ENCODE peak calls at places on chromosomes 3 and 15, in ten cellular contexts. A, O, Z, K, R, E, B, N, I and M are unnamed samples.

GRCh38 chr15:75493732-75494131 is 42.2 kb upstream of the SIN3A start:
- DNase-seq in A (no peak), O (no peak), Z (no peak), K (no peak), R (no peak), E (no peak), B (no peak), N (no peak), I (no peak), M (no peak)

GRCh38 chr15:36479200-36479896 is 100.1 kb upstream of the CDIN1 start:
- DNase-seq in A (peak), O (no peak), Z (no peak), K (no peak), R (no peak), E (no peak), B (no peak), N (no peak), I (no peak), M (no peak)

GRCh38 chr3:24128195-24129005 is 183.3 kb downstream of the NR1D2 start:
- DNase-seq in A (no peak), O (no peak), Z (no peak), K (no peak), R (no peak), E (no peak), B (no peak), N (no peak), I (no peak), M (no peak)

GRCh38 chr3:68403741-68404140 is 528.6 kb downstream of the TAFA4 start:
- DNase-seq in A (peak), O (no peak), Z (no peak), K (no peak), R (no peak), E (no peak), B (no peak), N (no peak), I (no peak), M (no peak)

GRCh38 chr15:55991841-55992768 is 1.3 kb downstream of the NEDD4 start:
- DNase-seq in A (no peak), O (no peak), Z (no peak), K (no peak), R (no peak), E (no peak), B (no peak), N (no peak), I (no peak), M (no peak)

GRCh38 chr3:197421021-197421420 is 122.6 kb upstream of the DLG1 start:
- DNase-seq in A (no peak), O (no peak), Z (no peak), K (no peak), R (no peak), E (no peak), B (no peak), N (no peak), I (peak), M (no peak)

GRCh38 chr3:39497753-39498152 is 30.3 kb downstream of the MOBP start:
- DNase-seq in A (no peak), O (no peak), Z (no peak), K (no peak), R (no peak), E (no peak), B (no peak), N (no peak), I (no peak), M (no peak)

GRCh38 chr3:10462641-10463040 is 42.7 kb downstream of the ATP2B2 start:
- DNase-seq in A (no peak), O (no peak), Z (no peak), K (no peak), R (no peak), E (no peak), B (no peak), N (no peak), I (no peak), M (no peak)

GRCh38 chr3:9945358-9945757 is 6.8 kb downstream of the PRRT3 start:
- DNase-seq in A (no peak), O (no peak), Z (no peak), K (no peak), R (no peak), E (no peak), B (no peak), N (no peak), I (no peak), M (no peak)

GRCh38 chr3:174253221-174253620 is 605.9 kb upstream of the NAALADL2 start:
- DNase-seq in A (no peak), O (no peak), Z (no peak), K (no peak), R (no peak), E (no peak), B (no peak), N (no peak), I (no peak), M (peak)

GRCh38 chr15:56821721-56822425 is 88.6 kb upstream of the ZNF280D start:
- DNase-seq in A (peak), O (no peak), Z (peak), K (peak), R (peak), E (peak), B (peak), N (no peak), I (no peak), M (no peak)

GRCh38 chr15:101128191-101128590 is 123.7 kb downstream of the CHSY1 start:
- DNase-seq in A (peak), O (no peak), Z (no peak), K (no peak), R (no peak), E (peak), B (no peak), N (no peak), I (no peak), M (peak)

GRCh38 chr3:185272051-185272450 is 18.2 kb upstream of the EHHADH start:
- DNase-seq in A (no peak), O (no peak), Z (no peak), K (no peak), R (no peak), E (no peak), B (no peak), N (no peak), I (no peak), M (no peak)

GRCh38 chr3:85394424-85394823 is 435.6 kb downstream of the CADM2 start:
- DNase-seq in A (no peak), O (no peak), Z (no peak), K (no peak), R (no peak), E (no peak), B (no peak), N (no peak), I (no peak), M (no peak)

GRCh38 chr3:134672571-134672970 is 21.7 kb upstream of the KY start:
- DNase-seq in A (no peak), O (no peak), Z (no peak), K (no peak), R (no peak), E (no peak), B (no peak), N (no peak), I (no peak), M (no peak)

GRCh38 chr15:47820047-47820779 is 102.9 kb downstream of the SEMA6D start:
- DNase-seq in A (no peak), O (no peak), Z (no peak), K (no peak), R (no peak), E (no peak), B (no peak), N (no peak), I (no peak), M (no peak)

GRCh38 chr15:101483476-101483875 is 6.0 kb downstream of the PCSK6 start:
- DNase-seq in A (no peak), O (no peak), Z (no peak), K (no peak), R (no peak), E (no peak), B (no peak), N (no peak), I (no peak), M (no peak)

GRCh38 chr15:41877631-41878354 is 16.1 kb downstream of the SPTBN5 start:
- DNase-seq in A (peak), O (no peak), Z (no peak), K (no peak), R (no peak), E (peak), B (no peak), N (no peak), I (peak), M (no peak)

GRCh38 chr3:114498779-114499370 is 205.0 kb downstream of the TIGIT start:
- DNase-seq in A (no peak), O (no peak), Z (no peak), K (no peak), R (no peak), E (no peak), B (no peak), N (no peak), I (no peak), M (no peak)

GRCh38 chr3:184620799-184621119 is 59.2 kb downstream of the EPHB3 start:
- DNase-seq in A (no peak), O (no peak), Z (no peak), K (no peak), R (no peak), E (no peak), B (no peak), N (no peak), I (no peak), M (no peak)

GRCh38 chr3:129936757-129937156 is 37.8 kb upstream of the TRH start:
- DNase-seq in A (peak), O (no peak), Z (peak), K (no peak), R (peak), E (peak), B (peak), N (no peak), I (no peak), M (no peak)

GRCh38 chr3:194586839-194587238 is 46.4 kb downstream of the TMEM44 start:
- DNase-seq in A (no peak), O (no peak), Z (no peak), K (no peak), R (no peak), E (no peak), B (no peak), N (no peak), I (no peak), M (no peak)

GRCh38 chr3:29324180-29324651 is 43.3 kb downstream of the RBMS3 start:
- DNase-seq in A (no peak), O (no peak), Z (peak), K (no peak), R (no peak), E (peak), B (peak), N (peak), I (no peak), M (no peak)

GRCh38 chr15:82135645-82136044 is 89.8 kb upstream of the MEX3B start:
- DNase-seq in A (no peak), O (no peak), Z (no peak), K (no peak), R (no peak), E (no peak), B (no peak), N (no peak), I (no peak), M (no peak)

GRCh38 chr3:152556731-152557254 is 278.1 kb upstream of the P2RY1 start:
- DNase-seq in A (no peak), O (no peak), Z (no peak), K (no peak), R (no peak), E (no peak), B (no peak), N (peak), I (no peak), M (no peak)

GRCh38 chr15:69134841-69135240 is 25.6 kb upstream of the GLCE start:
- DNase-seq in A (no peak), O (no peak), Z (no peak), K (no peak), R (no peak), E (no peak), B (no peak), N (no peak), I (no peak), M (no peak)

GRCh38 chr3:189094539-189094938 is 77.2 kb upstream of the TPRG1 start:
- DNase-seq in A (no peak), O (no peak), Z (no peak), K (no peak), R (no peak), E (no peak), B (no peak), N (no peak), I (no peak), M (no peak)

GRCh38 chr15:82110144-82110543 is 64.3 kb upstream of the MEX3B start:
- DNase-seq in A (no peak), O (no peak), Z (no peak), K (no peak), R (no peak), E (no peak), B (no peak), N (no peak), I (no peak), M (no peak)

GRCh38 chr3:188338081-188338480 is 184.1 kb downstream of the LPP start:
- DNase-seq in A (no peak), O (no peak), Z (no peak), K (no peak), R (no peak), E (no peak), B (no peak), N (no peak), I (no peak), M (no peak)

GRCh38 chr3:126394179-126394976 is at the start of gene CFAP100:
- DNase-seq in A (peak), O (no peak), Z (peak), K (peak), R (no peak), E (peak), B (peak), N (no peak), I (peak), M (no peak)

GRCh38 chr3:159936541-159936940 is 52.1 kb upstream of the IL12A start:
- DNase-seq in A (no peak), O (no peak), Z (no peak), K (no peak), R (no peak), E (no peak), B (no peak), N (no peak), I (no peak), M (no peak)

GRCh38 chr3:52777127-52777958 is at the start of gene ITIH1:
- DNase-seq in A (no peak), O (no peak), Z (peak), K (no peak), R (no peak), E (peak), B (no peak), N (no peak), I (no peak), M (no peak)

GRCh38 chr3:161051856-161052255 is 53.3 kb downstream of the B3GALNT1 start:
- DNase-seq in A (no peak), O (no peak), Z (no peak), K (no peak), R (no peak), E (no peak), B (no peak), N (no peak), I (no peak), M (no peak)

GRCh38 chr3:50583897-50584296 is 14.6 kb downstream of the HEMK1 start:
- DNase-seq in A (no peak), O (no peak), Z (peak), K (no peak), R (no peak), E (no peak), B (no peak), N (no peak), I (peak), M (no peak)
- TF ChIP-seq POLR2AphosphoS5 in A (no peak), O (no peak), Z (peak), K (no peak), R (no peak), E (peak), B (no peak), N (no peak), I (peak), M (no peak)

DNA sequence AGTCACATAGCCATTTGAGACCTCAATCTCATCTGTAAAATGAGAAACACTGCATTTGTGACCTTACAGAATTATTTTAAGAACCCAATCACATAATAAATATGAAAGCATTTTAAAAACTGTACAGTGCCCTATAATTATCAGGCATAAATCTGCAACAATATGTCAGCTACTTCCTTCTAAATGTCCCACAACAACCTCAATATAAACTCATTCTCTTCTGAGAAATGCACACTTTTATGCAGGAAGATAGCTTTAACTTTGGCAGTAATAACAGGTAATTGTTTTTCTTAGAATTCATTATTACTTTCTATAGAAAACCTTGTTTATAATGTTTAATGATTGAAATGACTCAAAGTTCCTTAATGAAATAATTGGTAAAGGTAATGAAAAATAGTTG is 400.7 kb upstream of the AGTR1 start:
- DNase-seq in A (no peak), O (no peak), Z (no peak), K (no peak), R (no peak), E (no peak), B (no peak), N (no peak), I (no peak), M (no peak)
- TF ChIP-seq POLR2AphosphoS5 in A (no peak), O (no peak), Z (no peak), K (no peak), R (no peak), E (no peak), B (no peak), N (no peak), I (no peak), M (no peak)

GRCh38 chr3:66077973-66078372 is 39.3 kb upstream of the MAGI1 start:
- DNase-seq in A (no peak), O (no peak), Z (no peak), K (no peak), R (no peak), E (no peak), B (no peak), N (no peak), I (no peak), M (no peak)
- TF ChIP-seq POLR2AphosphoS5 in A (no peak), O (no peak), Z (no peak), K (no peak), R (no peak), E (no peak), B (no peak), N (no peak), I (no peak), M (no peak)

GRCh38 chr15:66588971-66589370 is 23.2 kb upstream of the LCTL start:
- DNase-seq in A (peak), O (no peak), Z (no peak), K (no peak), R (no peak), E (no peak), B (no peak), N (no peak), I (no peak), M (no peak)
- TF ChIP-seq POLR2AphosphoS5 in A (no peak), O (no peak), Z (no peak), K (no peak), R (no peak), E (no peak), B (no peak), N (no peak), I (no peak), M (no peak)

DNA sequence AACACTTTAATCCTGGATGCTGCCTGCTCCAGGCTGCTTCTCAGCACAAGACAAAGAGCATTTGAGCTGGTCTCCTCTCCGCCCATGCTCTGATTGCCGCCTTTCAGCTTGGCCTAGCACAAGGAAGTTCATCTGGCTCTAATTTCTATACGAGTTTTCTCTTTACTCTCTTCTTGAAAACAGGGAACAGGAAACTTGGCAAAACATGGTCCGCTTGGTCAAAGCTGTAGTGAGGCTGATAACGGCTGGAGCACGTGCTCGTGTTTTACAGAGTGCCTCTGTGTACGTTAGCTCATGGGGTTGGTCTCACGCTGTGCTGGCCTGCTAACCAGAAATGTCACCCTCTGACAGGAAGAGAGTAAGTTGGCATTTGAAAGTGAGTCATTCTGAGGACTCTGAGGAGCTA is 19.2 kb downstream of the RARRES1 start:
- DNase-seq in A (no peak), O (no peak), Z (no peak), K (no peak), R (peak), E (no peak), B (peak), N (no peak), I (no peak), M (no peak)
- TF ChIP-seq POLR2AphosphoS5 in A (no peak), O (no peak), Z (peak), K (no peak), R (no peak), E (no peak), B (no peak), N (no peak), I (no peak), M (no peak)

GRCh38 chr15:89492934-89493631 is 3.3 kb downstream of the RHCG start:
- DNase-seq in A (no peak), O (no peak), Z (peak), K (no peak), R (no peak), E (no peak), B (no peak), N (no peak), I (peak), M (no peak)

GRCh38 chr15:89492111-89492641 is 4.2 kb downstream of the RHCG start:
- DNase-seq in A (peak), O (no peak), Z (peak), K (peak), R (peak), E (no peak), B (no peak), N (no peak), I (no peak), M (no peak)

GRCh38 chr15:89490081-89490480 is 6.3 kb downstream of the RHCG start:
- DNase-seq in A (no peak), O (no peak), Z (no peak), K (no peak), R (no peak), E (no peak), B (no peak), N (no peak), I (no peak), M (no peak)

GRCh38 chr15:89489376-89489775 is 7.0 kb downstream of the RHCG start:
- DNase-seq in A (no peak), O (no peak), Z (no peak), K (no peak), R (no peak), E (no peak), B (no peak), N (no peak), I (no peak), M (no peak)

DNA sequence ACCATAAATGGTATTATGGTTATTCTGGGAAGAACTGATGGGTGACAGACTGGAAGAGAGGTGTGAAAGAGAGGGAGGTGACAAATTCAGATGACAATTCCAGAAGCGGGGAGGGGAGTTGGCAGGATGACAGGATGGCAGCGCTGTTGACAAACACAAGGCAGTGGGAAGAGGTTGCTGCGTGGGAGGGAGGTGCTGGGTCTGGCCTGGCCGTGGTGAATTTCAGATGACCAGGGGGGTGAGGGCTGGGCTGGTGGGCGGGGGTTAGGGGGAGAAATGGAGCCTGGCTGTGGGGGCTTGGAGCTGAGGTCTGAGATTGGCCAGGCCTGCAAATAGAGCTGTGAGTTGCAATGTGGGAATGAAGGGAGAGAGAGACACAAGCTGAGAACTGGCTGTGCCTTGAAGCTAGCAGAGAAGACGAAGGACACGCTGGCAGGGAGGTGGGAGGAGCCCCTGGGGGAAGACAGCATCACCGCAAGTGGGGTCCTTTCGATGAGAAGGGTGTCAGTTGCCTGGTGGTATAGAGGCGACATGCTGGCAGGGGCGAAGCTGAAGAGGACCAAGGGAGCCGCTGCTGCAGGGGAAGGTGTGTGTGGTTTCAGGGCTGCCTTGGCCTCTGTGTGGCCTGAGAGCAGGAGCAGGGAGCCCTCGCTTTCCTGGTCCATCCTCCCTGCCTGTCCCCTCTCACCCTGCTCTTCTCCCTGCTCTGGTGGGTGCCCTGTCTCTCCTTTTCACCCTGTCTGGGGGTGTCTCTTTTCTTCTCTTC is 5.7 kb downstream of the RHCG start:
- DNase-seq in A (no peak), O (no peak), Z (peak), K (no peak), R (no peak), E (no peak), B (no peak), N (no peak), I (no peak), M (no peak)
- TF ChIP-seq POLR2AphosphoS5 in A (no peak), O (no peak), Z (no peak), K (no peak), R (no peak), E (no peak), B (no peak), N (no peak), I (no peak), M (no peak)

GRCh38 chr3:72968280-72968679 is 28.3 kb upstream of the PPP4R2 start:
- DNase-seq in A (no peak), O (no peak), Z (no peak), K (no peak), R (no peak), E (no peak), B (no peak), N (no peak), I (no peak), M (no peak)
- TF ChIP-seq POLR2AphosphoS5 in A (no peak), O (no peak), Z (no peak), K (no peak), R (no peak), E (no peak), B (no peak), N (no peak), I (no peak), M (no peak)

GRCh38 chr3:7693976-7694375 is 807.6 kb upstream of the LMCD1 start:
- DNase-seq in A (no peak), O (no peak), Z (no peak), K (no peak), R (no peak), E (no peak), B (no peak), N (no peak), I (no peak), M (no peak)

GRCh38 chr3:7695067-7695466 is 806.6 kb upstream of the LMCD1 start:
- DNase-seq in A (peak), O (no peak), Z (no peak), K (no peak), R (no peak), E (no peak), B (no peak), N (no peak), I (no peak), M (no peak)

GRCh38 chr3:7697538-7697937 is 804.1 kb upstream of the LMCD1 start:
- DNase-seq in A (no peak), O (no peak), Z (no peak), K (no peak), R (no peak), E (no peak), B (no peak), N (no peak), I (no peak), M (no peak)
- TF ChIP-seq POLR2AphosphoS5 in A (no peak), O (no peak), Z (no peak), K (no peak), R (no peak), E (no peak), B (no peak), N (no peak), I (no peak), M (no peak)